ENCODE peak calls at places on chromosome 5, in four cellular contexts. N, S, V and L are unnamed samples.

GRCh38 chr5:191036-191948 is at the start of gene LRRC14B:
- DNase-seq in N (no peak), S (no peak), V (peak), L (peak)

GRCh38 chr5:156850206-156850751 is at the start of gene PPP1R2B:
- DNase-seq in N (no peak), S (no peak), V (no peak), L (no peak)

GRCh38 chr5:113293613-113294340 is 141.0 kb downstream of the TSSK1B start:
- DNase-seq in N (peak), S (no peak), V (no peak), L (no peak)

GRCh38 chr5:59829922-59830321 is 63.6 kb downstream of the PDE4D start:
- DNase-seq in N (no peak), S (no peak), V (no peak), L (no peak)

GRCh38 chr5:150400020-150400326 is 12.7 kb downstream of the CD74 start:
- DNase-seq in N (no peak), S (no peak), V (no peak), L (no peak)

GRCh38 chr5:6117212-6117611 is 261.1 kb downstream of the MED10 start:
- DNase-seq in N (no peak), S (no peak), V (no peak), L (no peak)

GRCh38 chr5:94920570-94920969 is 302.1 kb downstream of the SLF1 start:
- DNase-seq in N (no peak), S (no peak), V (no peak), L (no peak)

GRCh38 chr5:14081791-14082190 is 61.4 kb upstream of the TRIO start:
- DNase-seq in N (no peak), S (no peak), V (no peak), L (no peak)

GRCh38 chr5:66494437-66494836 is 101.8 kb upstream of the MAST4 start:
- DNase-seq in N (no peak), S (no peak), V (no peak), L (no peak)

GRCh38 chr5:62572918-62573514 is 5.6 kb upstream of the LRRC70 start:
- DNase-seq in N (no peak), S (no peak), V (no peak), L (no peak)

GRCh38 chr5:161400583-161400982 is 145.9 kb downstream of the GABRB2 start:
- DNase-seq in N (no peak), S (no peak), V (no peak), L (no peak)